ENCODE peak calls at places on chromosomes 6 and 20, in five cellular contexts. L, S, H, N and W are unnamed samples.

GRCh38 chr20:9131841-9132240 is 63.0 kb downstream of the PLCB4 start:
- DNase-seq in H (no peak), N (no peak), S (no peak), L (no peak), W (no peak)

GRCh38 chr6:111556004-111556403 is 49.7 kb downstream of the TRAF3IP2 start:
- DNase-seq in N (no peak), H (no peak), L (no peak), S (no peak), W (no peak)

GRCh38 chr20:24102749-24103148 is 114.2 kb upstream of the GGTLC1 start:
- DNase-seq in S (peak), H (no peak), L (no peak), N (no peak), W (no peak)

GRCh38 chr6:50819527-50819905 is 845 bp downstream of the TFAP2B start:
- DNase-seq in H (peak), L (no peak), N (no peak), S (peak), W (no peak)

GRCh38 chr6:71222676-71223075 is 65.9 kb upstream of the OGFRL1 start:
- DNase-seq in N (no peak), S (no peak), H (no peak), L (no peak), W (no peak)

GRCh38 chr6:104710543-104711335 is 149.0 kb downstream of the HACE1 start:
- DNase-seq in S (peak), N (no peak), H (no peak), L (no peak), W (no peak)

GRCh38 chr6:14635933-14636599 is 518.5 kb downstream of the CD83 start:
- DNase-seq in L (no peak), N (peak), H (no peak), S (no peak), W (no peak)

GRCh38 chr6:42075159-42075838 is 25.0 kb downstream of the TAF8 start:
- DNase-seq in S (peak), L (peak), N (peak), H (peak), W (no peak)

GRCh38 chr6:33190504-33191107 is 1.7 kb downstream of the COL11A2 start:
- DNase-seq in S (no peak), N (no peak), L (no peak), H (no peak), W (no peak)

GRCh38 chr20:20956586-20956985 is 149.6 kb downstream of the LINC00237 start:
- DNase-seq in S (no peak), L (no peak), H (no peak), N (no peak), W (no peak)

GRCh38 chr6:46184114-46184513 is 13.3 kb upstream of the ENPP5 start:
- DNase-seq in H (no peak), N (no peak), L (peak), S (peak), W (no peak)

GRCh38 chr6:7777062-7777461 is 51.2 kb downstream of the BMP6 start:
- DNase-seq in N (no peak), H (no peak), L (no peak), S (no peak), W (no peak)

GRCh38 chr6:135880066-135880972 is 28.8 kb downstream of the PDE7B start:
- DNase-seq in N (peak), S (peak), L (no peak), H (peak), W (peak)

GRCh38 chr20:47354710-47355488 is 1.6 kb downstream of the ZMYND8 start:
- DNase-seq in H (no peak), L (no peak), S (peak), N (peak), W (no peak)